ENCODE peak calls at places on chromosome 14, in five cellular contexts. P, D, W, Q and X are unnamed samples.

GRCh38 chr14:101496779-101497420 is 64.4 kb upstream of the DIO3 start:
- DNase-seq in P (peak), D (no peak), W (no peak), Q (no peak), X (no peak)

GRCh38 chr14:80700601-80701000 is 240.9 kb downstream of the CEP128 start:
- DNase-seq in P (no peak), D (no peak), W (no peak), Q (no peak), X (no peak)

GRCh38 chr14:69694730-69695663 is 71.9 kb upstream of the SRSF5 start:
- DNase-seq in P (no peak), D (no peak), W (no peak), Q (no peak), X (no peak)

GRCh38 chr14:60648169-60648933 is 926 bp downstream of the SIX1 start:
- DNase-seq in P (peak), D (no peak), W (no peak), Q (no peak), X (no peak)

GRCh38 chr14:75257241-75257640 is 21.4 kb upstream of the FOS start:
- DNase-seq in P (no peak), D (no peak), W (peak), Q (no peak), X (no peak)

GRCh38 chr14:103195828-103196615 is 72.8 kb downstream of the TNFAIP2 start:
- DNase-seq in P (no peak), D (no peak), W (no peak), Q (no peak), X (no peak)

GRCh38 chr14:96203635-96204034 is 1.0 kb upstream of the BDKRB2 start:
- DNase-seq in P (no peak), D (no peak), W (no peak), Q (no peak), X (no peak)

GRCh38 chr14:94047581-94047980 is 21.4 kb downstream of the OTUB2 start:
- DNase-seq in P (no peak), D (no peak), W (no peak), Q (no peak), X (no peak)

GRCh38 chr14:41875113-41875512 is 268.4 kb downstream of the LRFN5 start:
- DNase-seq in P (no peak), D (no peak), W (no peak), Q (no peak), X (no peak)

GRCh38 chr14:65191716-65192115 is 89.4 kb upstream of the MAX start:
- DNase-seq in P (no peak), D (no peak), W (no peak), Q (no peak), X (no peak)

GRCh38 chr14:65222434-65222833 is 120.1 kb upstream of the MAX start:
- DNase-seq in P (peak), D (no peak), W (peak), Q (peak), X (peak)

GRCh38 chr14:85516239-85517112 is 13.5 kb upstream of the FLRT2 start:
- DNase-seq in P (no peak), D (no peak), W (no peak), Q (peak), X (no peak)

GRCh38 chr14:36910578-36910977 is 248.9 kb downstream of the PAX9 start:
- DNase-seq in P (no peak), D (no peak), W (no peak), Q (no peak), X (no peak)

GRCh38 chr14:55328317-55328716 is 57.1 kb downstream of the FBXO34 start:
- DNase-seq in P (no peak), D (no peak), W (no peak), Q (peak), X (no peak)

GRCh38 chr14:42703501-42703900 is 1096.8 kb downstream of the LRFN5 start:
- DNase-seq in P (no peak), D (no peak), W (no peak), Q (no peak), X (no peak)

GRCh38 chr14:45284802-45285201 is 31.8 kb upstream of the MIS18BP1 start:
- DNase-seq in P (no peak), D (no peak), W (no peak), Q (no peak), X (no peak)

GRCh38 chr14:90447720-90448497 is 51.1 kb downstream of the CALM1 start:
- DNase-seq in P (no peak), D (no peak), W (no peak), Q (no peak), X (peak)

GRCh38 chr14:95061317-95062093 is 95.8 kb downstream of the DICER1 start:
- DNase-seq in P (no peak), D (no peak), W (no peak), Q (no peak), X (peak)

GRCh38 chr14:36524874-36525745 is 5.1 kb upstream of the NKX2-1 start:
- DNase-seq in P (no peak), D (no peak), W (no peak), Q (no peak), X (peak)

GRCh38 chr14:86574026-86574777 is 1044.3 kb downstream of the FLRT2 start:
- DNase-seq in P (no peak), D (peak), W (no peak), Q (peak), X (no peak)

GRCh38 chr14:75981426-75981825 is 369 bp downstream of the TGFB3 start:
- DNase-seq in P (peak), D (no peak), W (no peak), Q (no peak), X (peak)

GRCh38 chr14:89720741-89721315 is 233.7 kb downstream of the EFCAB11 start:
- DNase-seq in P (peak), D (no peak), W (peak), Q (no peak), X (peak)

GRCh38 chr14:103367995-103368394 is 17.2 kb upstream of the MARK3 start:
- DNase-seq in P (no peak), D (no peak), W (no peak), Q (no peak), X (no peak)

GRCh38 chr14:54762296-54762695 is 140.3 kb downstream of the GCH1 start:
- DNase-seq in P (no peak), D (no peak), W (no peak), Q (no peak), X (peak)

GRCh38 chr14:101222362-101223090 is 319.0 kb upstream of the RTL1 start:
- DNase-seq in P (no peak), D (no peak), W (no peak), Q (no peak), X (no peak)

GRCh38 chr14:51547701-51548100 is 104.0 kb upstream of the FRMD6 start:
- DNase-seq in P (no peak), D (no peak), W (no peak), Q (no peak), X (no peak)

GRCh38 chr14:73634333-73634833 is 10.4 kb upstream of the DNAL1 start:
- DNase-seq in P (no peak), D (no peak), W (no peak), Q (no peak), X (no peak)

GRCh38 chr14:79332504-79333197 is 878.7 kb downstream of the DIO2 start:
- DNase-seq in P (no peak), D (no peak), W (no peak), Q (no peak), X (no peak)

GRCh38 chr14:89137514-89138163 is 279.4 kb downstream of the FOXN3 start:
- DNase-seq in P (peak), D (peak), W (no peak), Q (peak), X (no peak)

GRCh38 chr14:94770251-94770749 is 387 bp upstream of the GSC start:
- DNase-seq in P (no peak), D (no peak), W (no peak), Q (no peak), X (no peak)

GRCh38 chr14:96039633-96040311 is 610 bp downstream of the C14orf132 start:
- DNase-seq in P (no peak), D (no peak), W (no peak), Q (peak), X (peak)

GRCh38 chr14:101821528-101821927 is 60.0 kb downstream of the PPP2R5C start:
- DNase-seq in P (no peak), D (no peak), W (no peak), Q (no peak), X (peak)

GRCh38 chr14:68898248-68899032 is 80.7 kb downstream of the ACTN1 start:
- DNase-seq in P (no peak), D (no peak), W (peak), Q (no peak), X (peak)

GRCh38 chr14:75339059-75339458 is 60.4 kb downstream of the FOS start:
- DNase-seq in P (no peak), D (peak), W (no peak), Q (peak), X (no peak)

DNA sequence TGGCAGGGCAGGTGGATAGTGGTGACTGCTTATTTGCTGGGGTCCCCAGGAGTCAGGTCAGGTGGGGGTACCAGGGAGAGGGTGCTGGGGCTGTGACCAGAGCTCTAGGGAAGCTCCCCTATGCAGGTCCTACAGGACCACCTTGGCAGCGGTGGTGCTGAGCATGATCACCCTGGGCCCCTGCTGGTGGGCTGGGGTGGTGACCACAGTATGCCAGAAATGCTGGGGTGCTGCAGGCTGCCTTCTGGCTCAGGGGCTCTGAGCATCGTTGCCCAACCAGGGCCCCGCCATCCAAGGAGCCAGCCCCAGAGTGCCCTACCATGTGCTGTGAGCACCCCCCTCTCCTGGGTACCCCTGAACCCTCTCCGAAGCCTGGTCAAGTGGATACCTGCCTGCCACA is 17.5 kb upstream of the NUDT14 start:
- DNase-seq in P (no peak), D (no peak), W (no peak), Q (no peak), X (no peak)
- TF ChIP-seq CTCF in P (no peak), D (peak), W (no peak), Q (peak), X (no peak)

DNA sequence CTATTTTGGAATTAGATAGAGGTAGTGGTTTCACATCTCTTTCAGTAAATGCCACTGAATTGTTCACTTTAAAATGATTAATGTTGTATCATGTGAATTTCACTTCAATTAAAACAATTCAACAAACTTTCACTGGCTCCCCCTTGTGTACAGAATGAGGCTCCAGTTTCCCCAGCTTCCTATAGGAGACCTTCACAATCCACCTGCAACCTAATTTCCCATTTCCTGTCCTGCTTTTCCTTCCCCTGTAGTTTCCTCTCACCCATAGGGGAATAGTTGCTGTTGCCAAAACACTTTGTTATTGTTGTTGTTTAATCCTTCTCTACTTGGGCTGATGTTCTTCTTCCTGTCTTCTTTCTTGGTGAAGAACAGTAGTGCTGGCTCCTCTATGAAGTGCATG is 59.8 kb downstream of the NPAS3 start:
- DNase-seq in P (no peak), D (no peak), W (no peak), Q (peak), X (no peak)
- TF ChIP-seq CTCF in P (no peak), D (peak), W (peak), Q (peak), X (no peak)

GRCh38 chr14:23566782-23567185 is 807 bp downstream of the AP1G2 start:
- DNase-seq in P (no peak), D (no peak), W (no peak), Q (peak), X (no peak)
- TF ChIP-seq CTCF in P (no peak), D (peak), W (no peak), Q (peak), X (no peak)

DNA sequence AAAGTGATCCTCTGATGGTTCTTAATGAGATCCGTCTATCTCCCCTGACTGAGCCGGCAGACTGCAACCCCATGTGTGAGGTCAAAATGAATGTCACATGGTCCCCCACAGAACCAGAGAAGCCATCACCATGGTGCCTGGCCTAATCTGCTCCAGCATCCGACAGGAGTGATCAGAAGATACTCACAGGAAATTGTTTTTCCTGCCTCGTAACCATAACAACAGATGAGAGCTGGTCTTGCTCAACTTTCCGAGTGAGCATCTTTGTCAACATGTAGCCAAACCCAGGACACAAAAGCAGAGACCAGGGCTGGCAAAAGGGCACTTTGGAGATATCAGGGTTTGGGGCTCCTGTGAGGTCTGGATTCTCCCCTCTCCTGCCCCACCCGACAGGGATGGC is 72.1 kb upstream of the C14orf180 start:
- DNase-seq in P (no peak), D (no peak), W (no peak), Q (no peak), X (no peak)
- TF ChIP-seq CTCF in P (no peak), D (no peak), W (no peak), Q (no peak), X (no peak)

DNA sequence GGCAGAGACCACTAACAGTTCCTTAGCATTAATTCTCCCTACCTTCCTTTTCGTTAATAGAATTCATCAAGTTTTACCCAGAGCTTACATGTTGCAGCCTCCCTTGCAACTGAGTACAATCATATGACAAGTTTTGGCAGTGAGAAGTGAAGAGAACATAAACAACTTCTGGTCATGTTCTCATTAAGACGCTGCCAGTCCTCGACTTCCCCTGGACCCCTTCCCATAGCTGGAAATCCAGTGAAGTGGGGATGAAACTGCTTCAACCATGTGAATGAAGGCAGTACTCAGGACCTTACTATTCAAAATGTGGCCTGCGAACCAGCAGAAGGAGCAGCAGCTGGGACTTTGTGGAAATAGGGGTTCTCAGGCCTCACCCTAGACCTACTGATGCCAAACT is 133.9 kb downstream of the SPTSSA start:
- DNase-seq in P (no peak), D (no peak), W (no peak), Q (no peak), X (no peak)
- TF ChIP-seq CTCF in P (no peak), D (no peak), W (no peak), Q (no peak), X (no peak)

GRCh38 chr14:99254391-99255009 is 17.5 kb downstream of the BCL11B start:
- DNase-seq in P (no peak), D (no peak), W (no peak), Q (no peak), X (no peak)
- TF ChIP-seq CTCF in P (no peak), D (no peak), W (no peak), Q (no peak), X (no peak)

GRCh38 chr14:106436310-106436905 is 910.0 kb downstream of the TMEM121 start:
- DNase-seq in P (no peak), D (no peak), W (peak), Q (no peak), X (no peak)
- TF ChIP-seq CTCF in P (no peak), D (no peak), W (peak), Q (peak), X (no peak)

GRCh38 chr14:28012629-28013415 is 753.8 kb upstream of the FOXG1 start:
- DNase-seq in P (no peak), D (no peak), W (no peak), Q (no peak), X (no peak)
- TF ChIP-seq CTCF in P (no peak), D (no peak), W (no peak), Q (no peak), X (no peak)

DNA sequence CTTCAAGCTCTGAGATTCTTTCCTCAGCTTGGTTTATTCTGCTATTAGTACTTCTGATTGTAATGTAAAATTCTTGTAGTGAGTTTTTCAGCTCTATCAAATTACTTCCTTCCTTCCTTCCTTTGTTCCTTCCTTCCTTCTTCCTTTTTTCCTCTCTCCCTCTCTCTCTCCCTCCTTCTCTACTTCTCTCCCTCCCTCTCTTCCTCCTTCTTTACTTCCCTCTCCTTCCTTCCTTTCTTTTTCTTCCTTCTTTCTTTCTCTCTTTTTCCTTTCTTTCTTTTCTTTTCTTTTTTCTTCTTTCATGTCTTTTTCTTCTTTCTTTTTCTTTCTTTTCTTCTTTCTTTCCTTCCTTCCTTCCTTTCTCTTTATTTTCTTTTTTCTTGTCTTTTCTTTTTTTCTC is 565.2 kb upstream of the STXBP6 start:
- DNase-seq in P (no peak), D (no peak), W (no peak), Q (no peak), X (no peak)
- TF ChIP-seq CTCF in P (no peak), D (no peak), W (no peak), Q (no peak), X (no peak)